ENCODE peak calls at places on chromosomes 2 and 18, in ten cellular contexts. P is adrenal gland, W is PC-3, O is fibroblast of lung, F is prostate gland, E is lower lobe of right lung, T is uterus, I is colonic mucosa, D is ovary, C is A549. G is an unnamed sample. For H3K9me3, the result is how much of the 10 kb centered on the place peaks cover.

GRCh38 chr2:10232096-10232815 is 70.4 kb upstream of the HPCAL1 start:
- DNase-seq in P (no peak), W (no peak), O (no peak), F (no peak), E (peak), T (peak), I (no peak), D (peak), C (no peak), G (no peak)

GRCh38 chr2:201936817-201937216 is 96.8 kb upstream of the FZD7 start:
- DNase-seq in P (no peak), W (no peak), O (no peak), F (no peak), E (no peak), T (no peak), I (peak), D (no peak), C (no peak), G (no peak)

GRCh38 chr2:137838255-137839092 is 125.8 kb upstream of the HNMT start:
- DNase-seq in P (no peak), W (peak), O (peak), F (no peak), E (no peak), T (no peak), I (no peak), D (no peak), C (peak), G (peak)

GRCh38 chr18:26756556-26756955 is 109.0 kb downstream of the AQP4 start:
- DNase-seq in P (no peak), W (no peak), O (no peak), F (no peak), E (no peak), T (no peak), I (no peak), D (no peak), C (no peak), G (no peak)

GRCh38 chr2:10272464-10272863 is 30.2 kb upstream of the HPCAL1 start:
- DNase-seq in P (peak), W (no peak), O (no peak), F (no peak), E (no peak), T (no peak), I (no peak), D (no peak), C (no peak), G (no peak)

GRCh38 chr2:9230881-9231280 is 24.3 kb downstream of the ASAP2 start:
- DNase-seq in P (no peak), W (no peak), O (no peak), F (no peak), E (no peak), T (no peak), I (no peak), D (no peak), C (no peak), G (no peak)

GRCh38 chr2:5696351-5696740 is 4.2 kb downstream of the SOX11 start:
- DNase-seq in P (no peak), W (no peak), O (peak), F (no peak), E (no peak), T (no peak), I (no peak), D (no peak), C (no peak), G (no peak)

GRCh38 chr2:231280861-231281260 is 82.4 kb downstream of the ARMC9 start:
- DNase-seq in P (no peak), W (no peak), O (no peak), F (no peak), E (no peak), T (no peak), I (no peak), D (no peak), C (no peak), G (no peak)

GRCh38 chr2:230537531-230537976 is 121.6 kb downstream of the SP100 start:
- DNase-seq in P (no peak), W (no peak), O (no peak), F (no peak), E (no peak), T (no peak), I (no peak), D (no peak), C (no peak), G (no peak)

GRCh38 chr2:67135201-67135600 is 261.9 kb upstream of the ETAA1 start:
- DNase-seq in P (no peak), W (no peak), O (no peak), F (no peak), E (no peak), T (no peak), I (no peak), D (no peak), C (no peak), G (no peak)

GRCh38 chr2:67142741-67143140 is 254.4 kb upstream of the ETAA1 start:
- DNase-seq in P (no peak), W (no peak), O (no peak), F (no peak), E (no peak), T (no peak), I (no peak), D (no peak), C (no peak), G (no peak)

DNA sequence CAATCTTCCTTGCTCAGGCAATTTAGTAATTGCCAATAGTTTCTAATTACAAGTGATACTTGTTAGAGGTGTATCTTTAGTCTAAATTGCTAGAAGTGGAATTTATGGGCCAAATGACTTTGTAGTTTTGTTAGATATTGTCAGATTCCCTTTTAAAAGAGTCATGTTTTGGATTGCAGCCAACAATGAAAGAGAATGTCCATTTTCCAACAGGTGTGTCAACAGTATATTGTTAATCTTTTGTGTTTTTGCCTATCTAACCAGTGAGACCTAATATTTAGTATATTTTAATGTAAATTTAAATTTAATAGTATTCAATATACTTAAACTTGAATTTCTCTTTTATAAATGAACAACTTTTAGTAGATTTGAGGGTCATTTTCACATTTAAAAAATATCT is 259.4 kb upstream of the ETAA1 start:
- DNase-seq in P (no peak), W (peak), O (no peak), F (no peak), E (no peak), T (no peak), I (no peak), D (no peak), C (no peak), G (no peak)
- H3K4me3 ChIP-seq in P (no peak), W (no peak), O (no peak), F (no peak), E (no peak), T (no peak), I (no peak), D (no peak), C (no peak), G (no peak)

GRCh38 chr2:82879803-82880202 is 1579.3 kb downstream of the SUCLG1 start:
- DNase-seq in P (no peak), W (peak), O (no peak), F (no peak), E (no peak), T (no peak), I (no peak), D (no peak), C (no peak), G (no peak)

DNA sequence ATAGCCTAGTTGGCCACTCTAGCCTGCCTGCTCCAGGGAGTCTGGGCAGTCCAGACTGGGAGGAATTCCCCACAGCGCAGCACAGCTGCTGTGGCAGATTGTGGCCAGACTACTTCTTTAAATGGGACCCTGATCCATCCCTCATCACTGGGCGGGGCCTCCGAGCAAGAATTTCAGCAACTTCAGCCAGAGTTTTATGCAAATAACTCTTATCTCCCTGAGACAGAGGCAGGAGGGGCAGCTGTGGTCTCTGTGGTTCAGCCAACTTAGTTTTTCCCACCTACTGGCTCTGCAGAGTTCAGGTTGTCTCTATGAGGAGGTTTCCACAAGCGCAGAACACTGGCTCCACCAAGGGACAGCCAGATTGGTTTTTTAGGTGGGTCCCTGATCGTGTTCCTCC is 1583.2 kb downstream of the SUCLG1 start:
- DNase-seq in P (no peak), W (no peak), O (no peak), F (no peak), E (no peak), T (no peak), I (no peak), D (no peak), C (no peak), G (no peak)
- H3K9me3 ChIP-seq in P (under half), W (under half), O (under half), F (under half), E (under half), T (under half), I (under half), D (under half), C (under half), G (under half)

GRCh38 chr2:18883626-18884456 is 294.5 kb upstream of the NT5C1B start:
- DNase-seq in P (peak), W (peak), O (peak), F (no peak), E (no peak), T (no peak), I (no peak), D (no peak), C (no peak), G (no peak)
- TF ChIP-seq CTCF in P (peak), W (peak), O (peak), F (peak), E (peak), T (no peak), I (no peak), D (no peak), C (peak), G (peak)

GRCh38 chr2:133264951-133265949 is 303.0 kb downstream of the NCKAP5 start:
- DNase-seq in P (peak), W (peak), O (peak), F (no peak), E (peak), T (no peak), I (peak), D (peak), C (peak), G (no peak)
- H3K4me3 ChIP-seq in P (no peak), W (peak), O (no peak), F (peak), E (peak), T (no peak), I (peak), D (peak), C (peak), G (peak)

DNA sequence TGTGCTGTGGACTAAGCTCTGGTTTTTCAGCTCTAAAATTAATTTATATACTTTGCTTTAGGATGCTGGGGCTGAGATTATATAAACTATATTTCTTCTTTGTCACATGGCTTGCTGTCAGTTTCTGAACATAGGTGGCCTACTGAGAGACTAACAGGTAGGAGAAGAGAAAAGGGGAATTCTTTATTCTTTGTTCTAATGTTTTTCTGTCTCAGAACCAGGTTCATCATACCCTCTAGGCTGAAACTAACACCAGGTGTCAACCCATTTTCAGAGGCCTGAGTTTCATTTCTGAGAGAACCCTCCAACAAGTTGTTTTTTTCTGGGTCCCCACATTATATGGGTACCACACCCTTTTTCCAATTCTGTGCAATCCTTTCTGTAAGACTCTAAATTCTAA is 843.6 kb downstream of the TRIB2 start:
- DNase-seq in P (no peak), W (no peak), O (no peak), F (no peak), E (no peak), T (no peak), I (no peak), D (no peak), C (no peak), G (no peak)
- H3K9me3 ChIP-seq in P (under half), W (under half), O (under half), F (under half), E (under half), T (under half), I (under half), D (under half), C (under half), G (under half)

G was measured in AG04450.